ENCODE peak calls at places on chromosomes 6 and 20, in seven cellular contexts. P is sigmoid colon, V is tibial artery, E is mesenchymal stem cell, T is left ventricle myocardium inferior, W is foreskin fibroblast, J is spleen. N is an unnamed sample.

GRCh38 chr6:30689022-30689865 is 1.5 kb downstream of the NRM start:
- DNase-seq in V (peak), W (no peak), J (peak), P (peak), E (no peak), T (peak), N (no peak)

GRCh38 chr20:41365785-41366545 is 653 bp downstream of the EMILIN3 start:
- DNase-seq in W (peak), P (no peak), T (no peak), J (no peak), V (no peak), E (no peak), N (no peak)

GRCh38 chr6:129717287-129717686 is 7.3 kb upstream of the ARHGAP18 start:
- DNase-seq in J (no peak), E (peak), P (no peak), W (peak), T (no peak), V (no peak), N (peak)

GRCh38 chr6:82840571-82840970 is 225.1 kb downstream of the UBE3D start:
- DNase-seq in J (no peak), W (no peak), T (no peak), P (no peak), E (no peak), V (no peak), N (peak)

GRCh38 chr6:143806282-143807102 is 36.6 kb upstream of the LTV1 start:
- DNase-seq in W (peak), J (no peak), V (no peak), T (no peak), P (no peak), E (peak), N (peak)

GRCh38 chr6:54617730-54618129 is 228.8 kb upstream of the FAM83B start:
- DNase-seq in T (no peak), V (no peak), E (peak), W (peak), J (no peak), P (no peak), N (peak)

GRCh38 chr6:46325561-46326525 is 155.1 kb upstream of the ENPP5 start:
- DNase-seq in W (peak), J (peak), T (no peak), E (peak), V (no peak), P (no peak), N (peak)

GRCh38 chr6:121682666-121683065 is 247.2 kb downstream of the GJA1 start:
- DNase-seq in T (no peak), W (no peak), P (no peak), V (no peak), E (no peak), J (no peak), N (no peak)

GRCh38 chr6:34333858-34334257 is 58.6 kb downstream of the NUDT3 start:
- DNase-seq in W (no peak), P (no peak), J (no peak), T (peak), V (no peak), E (no peak), N (no peak)

GRCh38 chr6:125952764-125953501 is 3.6 kb upstream of the HINT3 start:
- DNase-seq in W (peak), T (no peak), E (peak), P (no peak), J (peak), V (no peak), N (no peak)

GRCh38 chr6:17965397-17965796 is 22.0 kb downstream of the KIF13A start:
- DNase-seq in T (no peak), E (peak), V (no peak), J (no peak), P (no peak), W (peak), N (no peak)

GRCh38 chr20:60138263-60139127 is 180.3 kb downstream of the CDH26 start:
- DNase-seq in W (no peak), V (no peak), J (peak), T (peak), E (no peak), P (no peak), N (no peak)

GRCh38 chr6:101803146-101803545 is 409.6 kb downstream of the GRIK2 start:
- DNase-seq in W (peak), J (no peak), P (no peak), V (no peak), E (peak), T (no peak), N (no peak)

GRCh38 chr20:54382419-54382818 is 93.0 kb upstream of the DOK5 start:
- DNase-seq in W (no peak), J (no peak), P (no peak), E (no peak), T (no peak), V (no peak), N (no peak)

GRCh38 chr6:134594881-134595280 is 277.0 kb upstream of the SGK1 start:
- DNase-seq in P (no peak), V (no peak), E (no peak), J (no peak), T (no peak), W (no peak), N (no peak)

GRCh38 chr20:63246490-63247284 is 7.6 kb downstream of the NKAIN4 start:
- DNase-seq in W (no peak), V (no peak), E (no peak), P (no peak), J (no peak), T (no peak), N (no peak)

GRCh38 chr6:148238713-148239112 is 103.9 kb upstream of the SASH1 start:
- DNase-seq in P (no peak), W (no peak), J (no peak), V (no peak), E (no peak), T (no peak), N (no peak)

GRCh38 chr6:165272585-165272984 is 36.8 kb downstream of the C6orf118 start:
- DNase-seq in W (no peak), T (no peak), P (no peak), E (no peak), J (no peak), V (no peak), N (no peak)

GRCh38 chr20:16518068-16518783 is 55.0 kb downstream of the KIF16B start:
- DNase-seq in E (peak), P (no peak), T (no peak), J (no peak), V (no peak), W (peak), N (peak)

DNA sequence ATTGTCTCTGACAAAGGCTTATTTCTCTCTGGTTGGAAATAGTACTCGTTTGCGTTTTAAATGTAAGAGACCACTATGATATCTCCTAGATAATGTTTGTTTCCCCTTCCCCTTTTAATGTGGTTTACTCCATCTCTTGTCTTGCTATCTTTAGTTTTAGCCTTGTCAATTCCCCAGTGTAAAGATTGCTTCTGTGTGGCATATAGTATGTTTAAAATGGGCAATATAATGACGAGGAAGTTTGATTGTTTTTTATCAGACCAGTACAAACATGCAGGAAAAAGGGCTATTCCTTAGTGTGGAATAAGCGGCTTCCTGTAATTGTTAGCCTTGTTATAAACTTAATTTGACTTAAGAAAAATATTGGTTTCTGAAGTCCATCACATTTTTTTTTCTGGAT is 3.1 kb downstream of the QKI start:
- DNase-seq in T (no peak), V (no peak), J (no peak), W (no peak), P (no peak), E (no peak), N (no peak)
- H3K4me3 ChIP-seq in T (peak), V (peak), J (peak), W (peak), P (peak), E (peak), N (peak)

GRCh38 chr6:130997061-130997753 is 65.8 kb downstream of the EPB41L2 start:
- DNase-seq in V (no peak), P (no peak), T (no peak), J (no peak), E (peak), W (peak), N (no peak)

GRCh38 chr6:130993292-130993765 is 69.7 kb downstream of the EPB41L2 start:
- DNase-seq in E (no peak), P (no peak), J (no peak), W (no peak), V (no peak), T (no peak), N (no peak)

GRCh38 chr6:130995783-130996447 is 67.1 kb downstream of the EPB41L2 start:
- DNase-seq in W (peak), T (no peak), V (no peak), J (no peak), E (peak), P (no peak), N (no peak)

GRCh38 chr6:130996635-130997034 is 66.4 kb downstream of the EPB41L2 start:
- DNase-seq in V (no peak), T (no peak), P (no peak), E (no peak), J (no peak), W (no peak), N (no peak)

DNA sequence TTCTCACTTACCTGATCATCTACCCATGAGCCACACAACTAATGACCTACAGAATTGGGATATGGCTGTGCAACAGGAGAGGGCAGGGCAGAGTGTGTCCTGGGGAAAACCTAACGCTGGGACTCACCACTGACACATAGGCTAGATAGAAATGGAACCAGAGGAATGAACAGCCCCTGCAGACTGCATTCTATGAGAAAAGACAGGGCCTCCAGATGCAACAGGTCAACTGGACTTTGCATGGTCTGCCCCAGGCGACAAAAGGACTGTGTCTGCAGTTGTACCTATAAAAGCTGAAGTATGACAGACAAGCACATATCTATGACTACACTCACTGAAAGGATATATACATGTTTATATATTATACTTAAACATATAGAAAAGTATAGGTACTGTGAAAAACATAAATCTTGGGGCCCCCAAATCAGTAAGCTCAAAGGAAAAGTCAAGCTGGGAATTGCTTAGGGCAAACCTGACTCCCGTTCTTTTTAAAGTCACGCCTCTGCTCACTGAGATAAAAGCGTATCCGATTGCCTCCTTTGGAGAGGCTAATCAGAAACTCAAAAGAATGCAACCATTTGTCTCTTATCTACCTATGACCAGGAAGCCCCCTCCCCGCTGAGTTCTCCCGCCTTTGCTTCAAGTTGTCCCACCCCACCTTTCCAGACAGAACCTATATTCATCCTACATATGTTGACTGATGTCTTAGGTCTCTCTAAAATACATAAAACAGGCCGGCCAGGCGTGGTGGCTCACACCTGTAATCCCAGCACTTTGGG is 68.5 kb downstream of the EPB41L2 start:
- DNase-seq in V (no peak), J (no peak), E (no peak), T (no peak), P (no peak), W (no peak), N (no peak)
- H3K4me3 ChIP-seq in V (no peak), J (no peak), E (no peak), T (no peak), P (no peak), W (no peak), N (no peak)

DNA sequence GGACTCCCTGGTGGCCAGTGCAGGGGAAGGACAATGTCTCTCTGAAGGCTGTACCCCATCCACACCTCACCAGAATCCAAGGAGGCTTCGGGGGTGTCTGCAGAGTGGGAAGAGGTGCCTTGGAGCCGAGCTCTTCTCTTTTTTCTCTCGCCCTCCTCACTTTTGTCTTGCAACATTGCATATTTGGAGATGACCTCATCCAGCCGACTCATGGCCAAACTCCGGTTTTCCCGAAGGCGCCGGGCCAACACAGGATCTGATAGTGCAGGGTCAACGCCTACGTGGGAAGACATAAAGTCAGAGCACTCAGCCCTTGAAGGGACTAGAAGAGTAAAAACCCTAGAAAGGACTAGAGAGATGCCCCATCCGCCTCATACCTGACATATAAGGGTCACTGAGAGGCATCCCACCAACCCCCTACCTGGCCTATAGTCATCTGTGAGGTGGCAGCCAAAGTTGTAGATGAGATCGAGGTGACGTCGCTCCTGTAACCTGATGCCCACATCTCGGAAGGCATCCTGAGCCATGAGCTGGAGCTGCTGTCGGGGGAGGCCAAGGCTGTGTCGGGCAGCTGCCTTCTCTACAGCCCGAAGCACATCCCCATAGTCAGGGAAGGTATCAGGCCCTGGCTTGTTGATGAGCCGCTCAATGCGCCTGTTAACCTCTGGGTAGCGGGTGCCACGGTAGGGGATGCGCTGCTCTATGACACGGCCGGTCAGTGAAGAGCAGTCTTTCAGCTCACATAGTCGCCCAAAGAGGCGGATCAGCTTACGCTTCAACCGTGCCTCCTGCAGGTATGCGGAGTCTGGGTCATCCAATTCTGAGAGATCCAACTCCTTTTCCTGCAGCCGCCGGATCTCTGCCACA is 3.0 kb upstream of the ZBTB22 start:
- DNase-seq in J (peak), T (peak), E (peak), W (peak), P (peak), V (peak), N (no peak)
- H3K4me3 ChIP-seq in J (no peak), T (peak), E (peak), W (peak), P (no peak), V (no peak), N (no peak)

GRCh38 chr6:139291813-139292619 is at the start of gene TXLNB:
- DNase-seq in P (peak), W (peak), E (peak), V (peak), T (peak), J (peak), N (peak)
- H3K4me3 ChIP-seq in P (peak), W (peak), E (peak), V (no peak), T (peak), J (peak), N (no peak)

GRCh38 chr6:6003334-6004146 is 3.2 kb downstream of the NRN1 start:
- DNase-seq in T (no peak), P (no peak), E (no peak), V (no peak), J (peak), W (peak), N (no peak)
- H3K4me3 ChIP-seq in T (peak), P (peak), E (peak), V (peak), J (peak), W (peak), N (peak)

DNA sequence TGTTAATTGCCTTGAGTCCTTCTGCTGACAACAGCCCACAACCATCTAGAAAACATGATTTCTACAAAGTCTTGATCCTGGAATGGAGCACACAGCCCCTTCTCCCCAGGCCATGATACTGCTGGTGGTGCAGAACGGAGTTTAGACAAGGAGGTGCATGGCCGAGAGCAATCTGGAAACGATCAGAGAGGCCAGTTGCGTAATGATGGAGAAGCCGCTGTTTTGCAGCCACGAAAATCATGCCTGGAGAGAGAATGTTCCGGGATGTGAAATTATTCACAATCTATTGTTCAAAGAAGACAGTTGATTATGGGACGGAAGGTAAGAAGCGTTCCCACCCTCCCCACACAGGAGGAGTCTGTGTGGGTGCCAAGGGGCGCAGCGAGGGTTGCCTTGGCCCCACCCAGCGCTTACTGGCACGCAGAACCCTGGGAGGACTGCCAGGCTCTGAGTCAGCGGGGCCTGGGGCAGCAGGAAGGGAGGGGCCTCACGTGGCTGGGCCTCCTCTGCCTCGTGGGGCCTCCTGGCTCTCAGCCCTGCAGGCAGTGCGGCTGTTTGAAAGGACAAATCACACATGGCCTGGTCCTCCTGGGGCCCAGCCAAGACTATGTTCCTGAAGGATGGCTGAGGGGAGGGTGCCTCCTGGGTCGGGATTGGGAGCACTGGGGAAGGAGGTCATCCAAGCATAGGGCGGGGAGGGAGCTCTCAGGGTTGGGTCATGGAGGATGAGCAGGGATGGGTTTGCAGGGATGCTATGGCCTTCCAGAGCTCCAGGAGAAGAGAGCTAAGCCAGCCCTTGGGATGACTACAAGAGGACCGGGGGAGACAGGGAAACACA is 8.7 kb upstream of the AP5S1 start:
- DNase-seq in E (peak), T (peak), V (peak), W (peak), J (peak), P (peak), N (peak)
- H3K4me3 ChIP-seq in E (peak), T (peak), V (peak), W (peak), J (peak), P (peak), N (no peak)

DNA sequence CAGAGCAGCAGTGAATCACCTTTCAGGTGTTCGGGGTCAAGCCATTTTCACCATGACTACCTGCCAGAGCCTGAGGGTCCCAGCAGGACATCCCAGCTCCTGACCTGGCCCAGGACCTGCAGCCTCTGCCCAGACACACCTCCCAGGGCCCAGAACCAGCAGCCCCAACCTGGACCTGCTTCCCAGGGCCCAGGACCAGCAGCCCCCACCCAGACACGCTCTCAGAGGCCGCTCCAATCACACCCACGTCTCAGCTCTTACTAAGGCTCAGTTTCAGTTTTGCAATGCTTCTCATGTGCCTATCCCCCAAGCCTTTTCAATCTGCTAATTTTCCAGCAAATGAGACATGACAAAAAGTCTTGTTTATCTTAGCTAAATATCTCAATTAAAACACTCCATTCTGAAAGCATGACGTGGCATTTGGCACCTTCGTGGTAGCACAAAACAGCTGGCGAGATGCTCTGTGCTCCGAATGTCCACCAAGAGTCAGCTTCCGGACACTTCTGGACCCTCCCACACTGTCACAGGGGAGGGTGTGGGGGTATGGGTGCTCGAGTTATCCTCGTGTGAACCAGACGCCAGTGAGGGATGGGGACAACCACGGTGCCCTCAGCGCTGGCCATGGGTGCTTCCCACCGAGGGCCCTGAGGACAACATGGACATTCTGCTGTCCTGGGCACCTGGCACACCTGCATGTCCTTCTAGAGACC is 253.2 kb downstream of the DLL1 start:
- DNase-seq in P (peak), J (peak), T (no peak), E (peak), W (peak), V (peak), N (no peak)
- H3K4me3 ChIP-seq in P (no peak), J (no peak), T (no peak), E (no peak), W (no peak), V (no peak), N (no peak)